ENCODE peak calls at places on chromosomes 13 and 19, in four cellular contexts. H, N, B and O are unnamed samples.
A peak's percentile ranks its signal among the peaks of the same experiment; 100 is the strongest.

GRCh38 chr19:3538965-3539742 is at the start of gene TEKTIP1:
- DNase-seq in H (no peak), N (no peak), B (no peak), O (no peak)

GRCh38 chr13:34577051-34577450 is 365.0 kb upstream of the NBEA start:
- DNase-seq in H (no peak), N (no peak), B (no peak), O (no peak)

GRCh38 chr13:30065181-30065580 is 214.8 kb upstream of the UBL3 start:
- DNase-seq in H (no peak), N (no peak), B (no peak), O (no peak)

GRCh38 chr19:45150180-45150579 is 10.6 kb downstream of the NKPD1 start:
- DNase-seq in H (no peak), N (no peak), B (no peak), O (no peak)

GRCh38 chr13:38819053-38819452 is 132.2 kb downstream of the FREM2 start:
- DNase-seq in H (no peak), N (no peak), B (no peak), O (no peak)

GRCh38 chr19:41821003-41821735 is 23.3 kb downstream of the LYPD4 start:
- DNase-seq in H (no peak), N (no peak), B (peak; percentile 27), O (peak; percentile 26)

GRCh38 chr19:46466536-46467199 is 4.7 kb downstream of the PNMA8A start:
- DNase-seq in H (peak; percentile 81), N (peak; percentile 75), B (no peak), O (peak; percentile 90)

GRCh38 chr19:17616961-17617806 is 61.7 kb downstream of the COLGALT1 start:
- DNase-seq in H (no peak), N (no peak), B (no peak), O (no peak)

GRCh38 chr19:55461259-55461973 is at the start of gene ISOC2:
- DNase-seq in H (peak; percentile 100), N (peak; percentile 100), B (peak; percentile 100), O (peak; percentile 99)

GRCh38 chr19:1854032-1854541 is 5.8 kb upstream of the REXO1 start:
- DNase-seq in H (no peak), N (no peak), B (peak; percentile 22), O (no peak)

GRCh38 chr19:1856345-1856697 is 7.1 kb downstream of the KLF16 start:
- DNase-seq in H (no peak), N (no peak), B (no peak), O (no peak)

GRCh38 chr19:1854542-1855039 is 6.3 kb upstream of the REXO1 start:
- DNase-seq in H (no peak), N (no peak), B (peak; percentile 21), O (no peak)

GRCh38 chr19:1855828-1856255 is 7.5 kb downstream of the KLF16 start:
- DNase-seq in H (no peak), N (no peak), B (peak; percentile 20), O (peak; percentile 37)

GRCh38 chr19:1855040-1855827 is 7.0 kb upstream of the REXO1 start:
- DNase-seq in H (peak; percentile 92), N (peak; percentile 91), B (peak; percentile 72), O (peak; percentile 85)
- H3K4me3 ChIP-seq in H (no peak overlapping the region), N (peak overlapping the region; percentile 61), B (no peak overlapping the region), O (peak overlapping the region; percentile 60)

DNA sequence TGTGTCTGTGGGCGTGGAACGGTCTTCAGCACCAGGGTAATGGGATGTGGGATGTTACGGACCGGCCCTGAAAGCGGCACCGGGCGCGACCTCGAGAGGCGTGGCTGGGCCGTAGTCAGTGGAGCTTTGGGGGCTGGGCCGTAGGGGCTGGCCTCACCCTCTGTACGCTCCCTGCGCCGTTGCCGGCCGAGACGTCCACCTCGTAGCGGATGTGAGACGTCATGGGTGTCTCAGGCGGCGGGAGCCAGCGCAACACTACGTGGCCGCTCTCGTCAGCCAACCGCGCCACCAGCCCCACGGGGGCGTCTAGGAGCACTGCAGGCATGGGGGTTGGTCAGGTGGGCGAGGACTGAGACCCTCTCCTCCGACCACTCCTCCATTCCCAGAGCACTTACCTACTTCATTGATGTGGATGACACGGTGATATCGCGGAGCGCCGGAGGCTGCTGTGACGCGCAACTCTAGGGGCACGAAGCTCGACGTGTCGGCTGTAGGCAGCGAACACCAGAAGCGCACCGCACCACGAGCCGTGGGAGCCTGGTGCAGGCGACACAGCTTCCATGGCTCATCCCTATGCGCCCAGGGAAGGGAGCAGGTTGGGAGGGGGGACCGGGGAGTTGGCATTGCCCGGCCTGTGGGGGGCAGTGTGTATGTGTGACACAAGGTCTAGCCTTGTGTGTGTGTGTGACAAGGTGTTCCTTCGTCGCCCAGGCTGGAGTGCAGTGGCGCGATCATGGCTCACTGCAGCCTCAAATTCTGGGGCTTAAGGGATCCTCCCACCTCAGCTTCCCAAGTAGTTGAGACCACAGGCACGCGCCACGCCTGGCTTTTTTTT is 2.4 kb downstream of the EPOR start:
- DNase-seq in H (peak; percentile 89), N (peak; percentile 85), B (peak; percentile 33), O (peak; percentile 63)
- TF ChIP-seq CTCF in H (no peak), N (no peak), B (no peak), O (peak; percentile 19)

GRCh38 chr19:40646564-40647254 is 43.7 kb downstream of the NUMBL start:
- DNase-seq in H (no peak), N (no peak), B (no peak), O (no peak)
- H3K4me3 ChIP-seq in H (no peak overlapping the region), N (peak overlapping the region; percentile 49), B (no peak overlapping the region), O (no peak overlapping the region)

GRCh38 chr13:21767032-21767431 is 96.2 kb downstream of the FGF9 start:
- DNase-seq in H (no peak), N (no peak), B (no peak), O (no peak)
- TF ChIP-seq CTCF in H (no peak), N (no peak), B (no peak), O (no peak)

GRCh38 chr13:48320906-48321510 is 17.5 kb downstream of the RB1 start:
- DNase-seq in H (no peak), N (no peak), B (no peak), O (no peak)
- H3K4me3 ChIP-seq in H (no peak overlapping the region), N (peak overlapping the region; percentile 13), B (no peak overlapping the region), O (no peak overlapping the region)

GRCh38 chr13:59458908-59459579 is 704.7 kb downstream of the DIAPH3 start:
- DNase-seq in H (no peak), N (no peak), B (no peak), O (peak; percentile 20)

GRCh38 chr13:59461411-59461810 is 702.3 kb downstream of the DIAPH3 start:
- DNase-seq in H (no peak), N (no peak), B (no peak), O (no peak)

GRCh38 chr13:59463023-59463422 is 700.7 kb downstream of the DIAPH3 start:
- DNase-seq in H (no peak), N (no peak), B (no peak), O (no peak)

GRCh38 chr13:59464926-59465325 is 698.8 kb downstream of the DIAPH3 start:
- DNase-seq in H (no peak), N (no peak), B (no peak), O (no peak)

DNA sequence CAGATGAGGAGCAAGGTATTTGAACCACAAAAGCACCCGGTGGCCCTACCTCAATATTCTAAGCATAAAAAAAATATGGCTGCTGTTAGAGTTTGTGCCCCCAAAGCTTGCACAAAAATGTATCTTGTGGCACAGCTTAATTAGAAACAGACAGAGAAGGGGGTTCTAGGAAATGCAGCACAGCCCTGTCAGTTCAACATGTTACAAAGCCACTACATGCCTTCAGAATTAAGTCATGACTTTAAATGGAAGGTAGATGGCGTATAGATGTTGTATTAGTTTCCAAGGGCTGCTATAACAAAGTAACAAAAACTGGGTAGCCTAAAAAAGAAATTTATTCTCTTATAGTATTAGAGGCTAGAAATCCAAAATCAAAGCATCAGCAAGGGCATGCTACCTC is 703.8 kb downstream of the DIAPH3 start:
- DNase-seq in H (no peak), N (no peak), B (no peak), O (no peak)
- TF ChIP-seq CTCF in H (no peak), N (no peak), B (no peak), O (no peak)

DNA sequence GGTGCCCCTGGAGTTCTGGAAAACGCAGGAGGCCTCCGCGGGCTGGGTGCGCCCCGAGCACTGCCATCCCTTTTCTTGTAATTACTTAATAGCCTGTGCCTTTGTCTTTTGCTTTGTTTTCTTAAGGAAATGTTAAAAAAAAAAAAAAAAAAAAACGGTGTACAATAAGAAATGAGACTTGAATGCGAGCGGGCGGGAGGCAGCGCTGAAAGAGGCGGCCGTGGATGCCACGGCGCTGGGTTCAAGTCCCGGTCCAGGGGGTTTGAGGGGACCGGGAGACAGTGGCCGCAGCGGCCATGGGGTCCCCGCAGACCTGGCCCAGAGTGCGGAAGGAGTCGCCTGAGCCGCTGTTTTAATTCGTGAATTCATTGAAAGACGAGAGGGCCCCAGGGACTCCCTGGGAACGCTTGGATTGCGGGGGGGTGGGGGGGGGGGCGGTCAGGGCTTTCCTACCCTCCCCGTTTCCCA is 349.1 kb upstream of the ARGLU1 start:
- DNase-seq in H (no peak), N (no peak), B (no peak), O (no peak)
- H3K4me3 ChIP-seq in H (peak overlapping the region; percentile 82), N (peak overlapping the region; percentile 67), B (peak overlapping the region; percentile 41), O (peak overlapping the region; percentile 28)

DNA sequence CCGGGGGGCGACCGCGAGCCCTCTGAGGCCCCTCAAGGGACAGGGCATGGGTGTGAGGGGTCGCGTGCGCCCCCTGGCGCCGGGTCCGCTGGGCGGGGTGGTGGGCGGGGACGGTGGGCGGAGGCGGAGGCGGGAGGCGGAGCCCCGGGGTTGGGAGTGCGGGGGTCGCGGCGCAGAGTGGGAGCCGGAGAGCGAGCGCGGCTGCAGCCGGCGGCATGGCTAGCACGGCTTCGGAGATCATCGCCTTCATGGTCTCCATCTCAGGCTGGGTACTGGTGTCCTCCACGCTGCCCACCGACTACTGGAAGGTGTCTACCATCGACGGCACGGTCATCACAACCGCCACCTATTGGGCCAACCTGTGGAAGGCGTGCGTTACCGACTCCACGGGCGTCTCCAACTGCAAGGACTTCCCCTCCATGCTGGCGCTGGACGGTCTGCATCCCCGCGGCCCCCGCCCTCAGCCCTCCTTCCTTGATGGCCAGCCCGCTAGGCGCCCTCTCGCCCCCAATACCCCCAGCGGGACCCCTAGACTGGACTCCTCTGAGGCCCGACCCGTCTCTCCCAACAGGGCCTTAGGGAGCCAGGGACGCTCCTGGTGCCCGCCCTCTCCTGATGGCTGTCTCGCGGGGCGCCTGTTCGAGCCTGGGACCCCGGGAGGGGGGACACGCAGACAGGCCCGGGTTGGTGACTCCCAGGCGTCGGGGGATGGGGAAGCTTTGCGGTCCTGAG is at the start of gene CLDN10:
- DNase-seq in H (no peak), N (no peak), B (peak; percentile 79), O (no peak)
- TF ChIP-seq CTCF in H (no peak), N (no peak), B (peak; percentile 61), O (peak; percentile 3)

GRCh38 chr19:5436101-5436947 is 18.9 kb upstream of the ZNRF4 start:
- DNase-seq in H (no peak), N (no peak), B (no peak), O (peak; percentile 44)
- H3K4me3 ChIP-seq in H (no peak overlapping the region), N (no peak overlapping the region), B (no peak overlapping the region), O (peak overlapping the region; percentile 28)